ENCODE peak calls at places on chromosomes 13 and 19, in seven cellular contexts. E, A, P, L, F, M and B are unnamed samples.

GRCh38 chr13:90246005-90246404 is 1101.5 kb upstream of the MIR17HG start:
- DNase-seq in A (no peak), P (no peak), F (no peak), L (no peak), E (no peak), M (no peak), B (no peak)

GRCh38 chr19:38149597-38149996 is 74.4 kb downstream of the DPF1 start:
- DNase-seq in L (no peak), F (peak), M (no peak), A (no peak), P (no peak), E (no peak), B (no peak)

GRCh38 chr19:4185413-4186086 is 3.1 kb downstream of the ANKRD24 start:
- DNase-seq in M (no peak), E (no peak), F (no peak), P (no peak), L (no peak), A (no peak), B (no peak)

GRCh38 chr19:32351807-32352630 is 6.6 kb downstream of the ZNF507 start:
- DNase-seq in E (no peak), F (no peak), L (no peak), P (no peak), M (no peak), A (no peak), B (no peak)

GRCh38 chr19:51098366-51099069 is 9.7 kb downstream of the CTU1 start:
- DNase-seq in A (no peak), P (no peak), M (no peak), L (no peak), F (no peak), E (no peak), B (no peak)

GRCh38 chr13:33349314-33349995 is 63.9 kb upstream of the STARD13 start:
- DNase-seq in F (no peak), A (no peak), E (no peak), M (no peak), P (no peak), L (no peak), B (no peak)

GRCh38 chr13:96785986-96786385 is 208.3 kb downstream of the OXGR1 start:
- DNase-seq in M (no peak), A (no peak), L (no peak), P (no peak), F (no peak), E (no peak), B (no peak)

GRCh38 chr13:112990783-112991182 is 21.8 kb downstream of the MCF2L start:
- DNase-seq in F (no peak), P (peak), L (no peak), A (no peak), E (no peak), M (no peak), B (no peak)

GRCh38 chr19:2202366-2202765 is 33.8 kb downstream of the PLEKHJ1 start:
- DNase-seq in M (no peak), P (no peak), A (no peak), E (no peak), F (no peak), L (no peak), B (no peak)

GRCh38 chr13:39185326-39185725 is 147.1 kb downstream of the NHLRC3 start:
- DNase-seq in L (no peak), E (no peak), F (no peak), P (no peak), M (no peak), A (no peak), B (no peak)

GRCh38 chr13:113224486-113224885 is 15.1 kb downstream of the CUL4A start:
- DNase-seq in A (no peak), L (no peak), F (no peak), M (no peak), E (no peak), P (no peak), B (no peak)

GRCh38 chr19:4067396-4068057 is 828 bp upstream of the ZBTB7A start:
- DNase-seq in A (no peak), P (peak), L (no peak), E (no peak), F (peak), M (no peak), B (peak)

GRCh38 chr13:44903596-44903995 is 85.7 kb downstream of the NUFIP1 start:
- DNase-seq in P (no peak), M (no peak), E (no peak), A (no peak), L (no peak), F (no peak), B (no peak)

GRCh38 chr19:4504874-4505569 is 13.3 kb downstream of the PLIN4 start:
- DNase-seq in M (no peak), A (no peak), L (no peak), E (no peak), P (no peak), F (no peak), B (no peak)

GRCh38 chr19:17860331-17860992 is 752 bp downstream of the RPL18A start:
- DNase-seq in A (no peak), F (peak), P (no peak), L (no peak), M (no peak), E (no peak), B (no peak)

GRCh38 chr19:41327499-41328156 is 17.7 kb downstream of the CCDC97 start:
- DNase-seq in A (no peak), P (peak), L (no peak), M (no peak), F (peak), E (no peak), B (no peak)

GRCh38 chr13:36151591-36151990 is 20.4 kb upstream of the DCLK1 start:
- DNase-seq in M (no peak), L (no peak), A (no peak), F (no peak), P (no peak), E (no peak), B (no peak)

GRCh38 chr13:73200432-73200831 is 141.6 kb downstream of the KLF5 start:
- DNase-seq in P (no peak), L (no peak), M (no peak), F (no peak), E (no peak), A (no peak), B (no peak)

GRCh38 chr13:30983431-30983830 is 51.0 kb downstream of the TEX26 start:
- DNase-seq in L (no peak), M (no peak), P (no peak), A (no peak), F (no peak), E (no peak), B (no peak)

GRCh38 chr13:108807841-108808240 is 178.4 kb downstream of the MYO16 start:
- DNase-seq in M (no peak), F (no peak), P (no peak), A (no peak), L (no peak), E (no peak), B (no peak)

GRCh38 chr19:52453324-52454094 is at the start of gene ZNF578:
- DNase-seq in F (peak), M (no peak), L (peak), P (peak), A (no peak), E (no peak), B (no peak)

GRCh38 chr19:7602240-7602934 is 6.7 kb downstream of the CAMSAP3 start:
- DNase-seq in A (no peak), F (no peak), L (no peak), E (no peak), P (peak), M (no peak), B (no peak)

GRCh38 chr13:73340069-73340468 is 281.3 kb downstream of the KLF5 start:
- DNase-seq in L (no peak), P (no peak), A (no peak), E (no peak), F (no peak), M (no peak), B (no peak)

GRCh38 chr13:40518481-40518882 is 148.0 kb downstream of the FOXO1 start:
- DNase-seq in P (no peak), M (peak), F (no peak), L (no peak), A (no peak), E (no peak), B (no peak)

GRCh38 chr13:111252449-111253124 is 67.9 kb upstream of the TEX29 start:
- DNase-seq in M (no peak), F (no peak), P (no peak), A (no peak), L (no peak), E (no peak), B (no peak)

GRCh38 chr19:2428027-2428690 is 773 bp upstream of the TIMM13 start:
- DNase-seq in F (peak), P (peak), E (no peak), L (no peak), M (no peak), A (no peak), B (no peak)

GRCh38 chr13:44312898-44313551 is 60.6 kb upstream of the SERP2 start:
- DNase-seq in F (no peak), P (no peak), M (no peak), E (peak), L (no peak), A (peak), B (no peak)

GRCh38 chr19:1752009-1752756 is 1.1 kb upstream of the ONECUT3 start:
- DNase-seq in F (no peak), E (no peak), L (no peak), P (no peak), M (no peak), A (no peak), B (no peak)

GRCh38 chr13:20526664-20527063 is 1.0 kb upstream of the CRYL1 start:
- DNase-seq in A (no peak), F (no peak), L (no peak), M (no peak), P (no peak), E (peak), B (no peak)

GRCh38 chr19:52638601-52639000 is 446 bp upstream of the ZNF83 start:
- DNase-seq in P (peak), E (no peak), F (peak), M (no peak), L (no peak), A (no peak), B (no peak)

GRCh38 chr19:45217193-45217956 is 27.8 kb downstream of the EXOC3L2 start:
- DNase-seq in E (no peak), F (no peak), A (no peak), P (peak), M (no peak), L (no peak), B (no peak)

GRCh38 chr19:13102666-13103584 is at the start of gene LYL1:
- DNase-seq in M (no peak), F (peak), A (no peak), P (peak), L (no peak), E (peak), B (no peak)

GRCh38 chr19:10593148-10593547 is 6.0 kb upstream of the AP1M2 start:
- DNase-seq in A (no peak), M (no peak), E (no peak), L (no peak), P (no peak), F (no peak), B (no peak)

DNA sequence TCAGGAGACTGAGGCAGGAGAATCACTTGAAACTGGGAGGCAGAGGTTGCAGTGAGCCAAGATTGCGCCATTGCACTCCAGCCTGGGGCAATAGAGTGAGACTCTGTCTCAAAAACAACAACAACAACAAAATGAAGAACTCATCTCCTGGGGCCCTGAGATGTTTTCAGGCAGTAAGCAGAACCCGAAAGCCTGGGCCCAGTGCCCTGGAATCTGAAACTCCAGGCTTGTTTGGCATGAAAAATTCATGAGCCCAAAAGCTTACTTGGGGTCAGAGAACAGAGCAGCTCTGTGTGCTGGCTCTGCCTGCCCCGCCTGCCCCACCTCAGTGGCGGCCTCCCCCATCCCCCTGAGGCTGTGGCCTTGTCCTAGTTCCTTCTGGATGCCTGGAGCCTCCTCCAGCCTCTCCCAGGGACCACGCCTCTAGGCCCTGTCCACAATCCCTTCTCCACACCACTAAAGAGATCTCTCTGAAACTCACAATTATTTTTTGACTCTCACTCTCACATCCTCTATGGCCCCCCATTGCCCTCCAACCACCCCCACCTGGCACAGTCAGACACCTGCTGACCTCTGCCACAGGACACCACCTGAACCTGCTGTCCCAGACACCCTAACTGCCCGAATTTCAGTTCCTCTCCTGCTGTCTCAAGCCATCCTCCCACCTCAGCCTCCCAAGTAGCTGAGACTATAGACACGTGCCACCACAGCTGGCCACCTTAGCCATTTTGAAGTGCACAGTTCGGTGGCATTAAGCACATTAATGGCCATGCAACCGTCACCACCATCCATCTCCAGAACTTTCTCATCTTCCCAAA is 6.9 kb upstream of the AP1M2 start:
- DNase-seq in A (no peak), E (no peak), L (no peak), F (no peak), M (peak), P (no peak), B (no peak)
- TF ChIP-seq JUND in A (no peak), E (no peak), L (no peak), F (no peak), M (no peak), P (no peak), B (no peak)

GRCh38 chr13:50914301-50914700 is 4.7 kb downstream of the RNASEH2B start:
- DNase-seq in M (no peak), L (no peak), F (no peak), E (no peak), P (no peak), A (no peak), B (no peak)

GRCh38 chr13:50912851-50913250 is 3.3 kb downstream of the RNASEH2B start:
- DNase-seq in M (no peak), P (no peak), A (no peak), F (no peak), E (no peak), L (no peak), B (no peak)

GRCh38 chr13:50911051-50911690 is 1.6 kb downstream of the RNASEH2B start:
- DNase-seq in M (no peak), E (peak), A (no peak), F (peak), L (no peak), P (peak), B (no peak)

GRCh38 chr13:50910483-50910805 is 853 bp downstream of the RNASEH2B start:
- DNase-seq in E (peak), P (peak), F (peak), L (no peak), M (no peak), A (peak), B (peak)

DNA sequence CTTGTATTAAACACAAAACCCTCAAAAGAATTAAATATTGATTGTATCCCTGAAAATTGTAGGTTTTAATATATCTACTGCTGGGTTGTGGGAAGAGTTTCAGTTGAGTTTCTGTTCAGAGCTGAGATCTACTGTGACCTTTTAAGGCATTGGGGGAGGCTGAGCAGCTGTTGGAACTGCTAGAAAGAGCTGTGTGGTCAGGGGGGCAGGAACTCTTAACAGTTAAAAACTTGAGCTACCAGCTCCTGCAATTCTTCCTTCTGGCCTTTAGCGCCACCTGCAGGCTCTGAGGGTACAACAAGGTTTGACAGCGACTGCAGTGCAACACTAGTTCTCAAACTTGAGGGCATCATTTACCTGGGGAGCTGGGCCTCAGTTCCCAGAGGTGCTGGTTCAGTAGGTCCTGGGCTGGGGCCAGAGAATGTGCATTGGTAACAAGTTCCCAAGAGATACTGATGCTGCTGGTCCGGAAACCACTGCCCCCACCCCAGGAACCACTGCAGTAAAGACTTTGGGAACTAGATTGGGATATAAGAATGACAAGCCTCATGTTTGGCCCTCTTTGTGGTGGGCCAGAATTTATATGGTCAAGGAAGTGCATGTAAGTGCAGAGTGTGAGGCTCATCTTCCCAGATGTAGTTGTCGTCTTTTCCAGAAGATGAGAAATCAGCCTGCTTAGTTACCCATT is 2.5 kb downstream of the RNASEH2B start:
- DNase-seq in F (peak), M (peak), A (peak), L (peak), P (peak), E (peak), B (peak)
- TF ChIP-seq JUND in F (peak), M (no peak), A (no peak), L (peak), P (no peak), E (no peak), B (no peak)

DNA sequence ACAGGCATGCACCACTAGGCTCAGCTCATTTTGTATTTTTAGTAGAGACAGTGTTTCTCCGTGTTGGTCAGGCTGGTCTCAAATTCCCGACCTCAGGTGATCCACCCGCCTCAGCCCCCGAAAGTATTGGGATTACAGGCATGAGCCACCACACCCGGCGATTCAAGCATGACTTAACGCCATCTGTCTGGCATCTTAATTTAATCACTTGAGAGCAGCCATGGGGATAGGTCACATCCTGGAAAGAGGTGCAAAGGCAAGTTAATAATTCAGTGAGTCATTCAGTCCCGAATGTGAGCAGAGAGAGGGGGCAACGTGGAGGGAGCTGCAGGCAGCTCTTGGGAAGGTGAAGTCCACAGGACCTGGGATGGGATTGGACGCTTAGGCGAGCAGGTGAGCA is 31.7 kb upstream of the USP29 start:
- DNase-seq in E (no peak), P (no peak), A (no peak), F (no peak), M (no peak), L (no peak), B (no peak)
- TF ChIP-seq JUND in E (no peak), P (no peak), A (no peak), F (no peak), M (no peak), L (no peak), B (no peak)

DNA sequence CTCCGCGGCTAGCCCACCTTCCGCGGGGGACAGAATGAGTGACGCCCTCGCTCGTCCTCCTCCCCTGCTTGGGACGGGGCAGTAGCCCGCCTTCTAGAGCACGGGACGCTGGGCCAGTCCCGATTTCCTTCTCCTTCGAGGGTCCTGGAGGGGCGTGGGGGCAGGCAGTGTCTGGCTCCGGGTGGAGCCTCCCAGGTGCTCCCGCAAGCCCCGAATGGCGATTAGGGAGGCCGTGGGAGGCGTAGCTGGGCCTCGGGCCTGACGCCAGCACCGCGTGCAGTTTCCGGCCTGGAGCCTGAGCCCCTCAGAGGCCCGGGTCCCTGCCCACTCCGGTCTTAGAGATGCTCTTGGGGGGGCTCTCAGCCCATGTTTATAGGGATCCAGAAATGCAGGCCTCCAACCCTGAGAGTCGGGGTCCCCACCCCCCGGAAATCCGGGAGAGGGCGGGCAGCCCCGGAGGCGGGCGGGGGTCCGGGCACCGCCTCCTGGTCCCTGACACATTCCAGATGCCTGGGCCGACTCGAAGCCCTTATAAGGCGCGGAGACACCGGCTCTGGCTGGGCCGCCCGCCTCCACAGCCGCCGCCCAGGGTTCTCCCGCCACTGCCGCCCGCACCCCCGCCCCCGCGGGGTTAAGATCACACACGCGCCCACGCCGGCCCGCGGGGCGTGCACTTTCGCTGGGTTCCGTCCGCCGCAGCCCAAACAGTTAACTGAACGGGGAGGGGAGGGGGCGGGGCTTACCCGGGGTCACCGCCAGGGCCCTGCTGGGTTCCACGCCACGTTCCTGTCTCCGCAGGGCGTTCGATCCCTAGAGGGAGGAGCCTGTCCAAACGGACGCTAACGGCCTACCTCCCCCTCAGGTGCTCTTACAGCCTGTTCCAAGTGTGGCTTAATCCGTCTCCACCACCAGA is 1.5 kb downstream of the MYADM start:
- DNase-seq in E (peak), F (peak), L (no peak), A (peak), P (peak), M (no peak), B (peak)
- TF ChIP-seq JUND in E (no peak), F (peak), L (no peak), A (no peak), P (no peak), M (no peak), B (no peak)

DNA sequence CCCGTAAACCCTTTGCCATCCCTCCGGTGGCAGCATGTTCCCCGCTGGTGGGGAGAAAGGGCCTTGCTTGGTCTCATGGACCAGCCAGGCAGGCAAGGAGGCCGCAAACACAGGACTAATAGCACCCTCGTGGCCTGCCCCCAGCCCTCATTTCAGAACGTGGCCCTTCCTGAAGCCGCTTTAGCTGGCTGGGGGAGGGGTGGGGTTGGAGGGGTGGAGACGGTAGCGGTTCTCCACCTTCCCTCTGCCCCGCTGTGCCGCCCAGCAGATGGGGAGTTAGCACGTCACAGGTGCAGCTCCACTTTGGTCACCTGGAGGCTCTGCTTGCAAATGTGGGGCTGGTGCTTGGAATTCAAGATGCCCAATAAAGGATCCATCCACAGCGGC is 59.3 kb upstream of the URI1 start:
- DNase-seq in E (no peak), F (no peak), P (no peak), L (no peak), M (no peak), A (no peak), B (no peak)
- TF ChIP-seq JUND in E (no peak), F (no peak), P (no peak), L (no peak), M (no peak), A (no peak), B (no peak)